ENCODE peak calls at places on chromosomes 2 and 18, in six cellular contexts. F, V, M, I, T and L are unnamed samples.

GRCh38 chr2:191169456-191170300 is 18.9 kb upstream of the STAT4 start:
- DNase-seq in I (no peak), F (no peak), V (peak; percentile 43), T (no peak), M (no peak), L (no peak)

GRCh38 chr2:23387849-23388248 is 2.9 kb downstream of the KLHL29 start:
- DNase-seq in I (no peak), T (no peak), F (no peak), V (no peak), M (no peak), L (no peak)

GRCh38 chr18:293557-293956 is 25.7 kb upstream of the THOC1 start:
- DNase-seq in I (no peak), M (no peak), T (no peak), V (no peak), F (no peak), L (no peak)

GRCh38 chr2:155841442-155841841 is 491.1 kb downstream of the NR4A2 start:
- DNase-seq in M (no peak), V (no peak), F (no peak), T (no peak), I (no peak), L (no peak)

GRCh38 chr2:216017365-216017764 is 4.0 kb upstream of the MREG start:
- DNase-seq in F (peak; percentile 44), T (no peak), V (peak; percentile 71), I (peak; percentile 46), M (no peak), L (no peak)

GRCh38 chr2:172350844-172351480 is 76.4 kb upstream of the ITGA6 start:
- DNase-seq in V (no peak), T (peak; percentile 92), M (no peak), I (no peak), F (no peak), L (no peak)

GRCh38 chr2:68849579-68850030 is 21.6 kb downstream of the BMP10 start:
- DNase-seq in I (no peak), F (no peak), V (no peak), T (no peak), M (no peak), L (no peak)

GRCh38 chr2:179455824-179456223 is 191.2 kb upstream of the SESTD1 start:
- DNase-seq in I (no peak), V (no peak), T (no peak), M (no peak), F (no peak), L (no peak)

GRCh38 chr2:238594796-238595749 is 168.3 kb downstream of the ASB1 start:
- DNase-seq in M (no peak), T (peak; percentile 51), F (no peak), I (no peak), V (no peak), L (no peak)

GRCh38 chr2:1727796-1728474 is 16.4 kb downstream of the PXDN start:
- DNase-seq in I (no peak), V (no peak), F (no peak), T (peak; percentile 55), M (no peak), L (peak; percentile 69)

GRCh38 chr2:177262137-177262536 is 2.4 kb downstream of the NFE2L2 start:
- DNase-seq in V (no peak), T (no peak), F (no peak), M (no peak), I (no peak), L (no peak)

GRCh38 chr18:21335927-21336488 is 94.0 kb downstream of the GREB1L start:
- DNase-seq in M (no peak), T (no peak), I (no peak), F (no peak), V (no peak), L (no peak)

GRCh38 chr2:224909885-224910517 is 132.3 kb downstream of the DOCK10 start:
- DNase-seq in T (peak; percentile 91), M (peak; percentile 65), V (no peak), F (no peak), I (no peak), L (peak; percentile 90)

GRCh38 chr2:12720181-12720580 is 3.4 kb downstream of the TRIB2 start:
- DNase-seq in M (no peak), V (no peak), T (no peak), I (no peak), F (no peak), L (no peak)